ENCODE peak calls at places on chromosomes 2 and 18, in seven cellular contexts. Z is activated naive CD8-positive, alpha-beta T cell treated with anti-CD3 and anti-CD28 coated beads, Interleukin-2, amount 10 ng/mL, durations not matched to agents 7 days and 5 days; R is activated CD8-positive, alpha-beta memory T cell treated with anti-CD3 and anti-CD28 coated beads for 4 hours; N is stimulated activated CD8-positive, alpha-beta memory T cell treated with anti-CD3 and anti-CD28 coated beads, Interleukin-15, amount 100 ng/mL, for 24 hours; K is Peyer's patch; L is AG10803; U is DMS153. X is an unnamed sample.

GRCh38 chr2:94874277-94874997 is 3.2 kb downstream of the TEKT4 start:
- DNase-seq in K (peak), N (peak), R (no peak), Z (peak), U (no peak), L (peak), X (peak)

GRCh38 chr18:28063181-28063790 is 113.6 kb downstream of the CDH2 start:
- DNase-seq in N (no peak), L (peak), R (no peak), U (no peak), Z (no peak), K (no peak), X (no peak)

GRCh38 chr2:17805166-17805565 is 11.1 kb upstream of the MSGN1 start:
- DNase-seq in K (no peak), Z (no peak), U (no peak), N (no peak), R (no peak), L (no peak), X (no peak)

GRCh38 chr18:21636769-21637168 is 24.7 kb downstream of the SNRPD1 start:
- DNase-seq in R (no peak), L (peak), U (no peak), Z (no peak), K (no peak), N (no peak), X (no peak)

GRCh38 chr2:176745543-176746331 is 466.9 kb upstream of the HNRNPA3 start:
- DNase-seq in N (no peak), R (no peak), L (no peak), Z (no peak), U (no peak), K (no peak), X (no peak)

GRCh38 chr2:169393068-169393590 is 30.8 kb upstream of the LRP2 start:
- DNase-seq in Z (no peak), U (no peak), N (no peak), K (no peak), L (no peak), R (no peak), X (no peak)

GRCh38 chr2:226664140-226664539 is 135.5 kb downstream of the IRS1 start:
- DNase-seq in K (no peak), U (no peak), N (no peak), L (no peak), R (no peak), Z (no peak), X (no peak)

GRCh38 chr2:50591642-50592041 is 440.3 kb downstream of the NRXN1 start:
- DNase-seq in U (no peak), R (no peak), N (no peak), L (no peak), Z (no peak), K (no peak), X (no peak)

GRCh38 chr2:115160523-115161521 is 718.4 kb downstream of the DPP10 start:
- DNase-seq in Z (no peak), L (no peak), R (no peak), U (peak), N (no peak), K (peak), X (peak)

GRCh38 chr18:48622911-48623431 is 84.1 kb downstream of the CTIF start:
- DNase-seq in L (peak), R (no peak), N (no peak), U (no peak), K (no peak), Z (no peak), X (no peak)

GRCh38 chr2:17614174-17614573 is 73.7 kb downstream of the VSNL1 start:
- DNase-seq in R (no peak), N (no peak), Z (no peak), U (no peak), K (no peak), L (no peak), X (no peak)

GRCh38 chr2:127400897-127401756 is 13.4 kb upstream of the MAP3K2 start:
- DNase-seq in K (peak), Z (no peak), U (no peak), L (no peak), R (no peak), N (no peak), X (peak)

GRCh38 chr2:95262896-95263542 is 11.2 kb upstream of the PROM2 start:
- DNase-seq in N (no peak), Z (no peak), U (no peak), R (no peak), K (no peak), L (no peak), X (no peak)

GRCh38 chr2:70340921-70341765 is 39.3 kb upstream of the FAM136A start:
- DNase-seq in U (peak), N (no peak), R (no peak), Z (peak), L (peak), K (no peak), X (no peak)

GRCh38 chr2:207836526-207837133 is 66.9 kb upstream of the FZD5 start:
- DNase-seq in K (no peak), L (peak), N (no peak), R (no peak), U (no peak), Z (no peak), X (no peak)

GRCh38 chr18:57002627-57003026 is 144.3 kb upstream of the BOD1L2 start:
- DNase-seq in K (no peak), Z (no peak), R (no peak), L (no peak), N (no peak), U (peak), X (no peak)

GRCh38 chr2:112151275-112151674 is 13.1 kb downstream of the FBLN7 start:
- DNase-seq in Z (no peak), N (no peak), L (no peak), U (no peak), R (no peak), K (no peak), X (no peak)

GRCh38 chr2:68774569-68775271 is 40.1 kb downstream of the ARHGAP25 start:
- DNase-seq in N (no peak), Z (peak), U (no peak), K (peak), R (no peak), L (no peak), X (peak)